ENCODE peak calls at places on chromosomes 5 and 9, in eight cellular contexts. L is psoas muscle, Y is fibroblast of lung, A is lower lobe of right lung, Q is tibial nerve, E is aorta, N is H1, V is ovary. B is an unnamed sample. For H3K4me1, the result is how much of the 10 kb centered on the place peaks cover.

GRCh38 chr5:130549884-130550552 is 615.0 kb downstream of the HINT1 start:
- DNase-seq in E (no peak), N (no peak), Y (peak), Q (no peak), V (no peak), L (no peak), A (no peak), B (no peak)

GRCh38 chr5:75611324-75612210 is at the start of gene ANKDD1B:
- DNase-seq in V (peak), Q (no peak), Y (peak), L (peak), A (peak), E (peak), N (peak), B (no peak)

GRCh38 chr5:133324058-133324457 is 272.2 kb downstream of the HSPA4 start:
- DNase-seq in Y (no peak), Q (no peak), L (no peak), E (peak), V (no peak), N (no peak), A (no peak), B (no peak)

GRCh38 chr5:150036513-150036912 is 36.0 kb downstream of the HMGXB3 start:
- DNase-seq in L (peak), A (no peak), Q (no peak), E (no peak), N (no peak), V (no peak), Y (peak), B (peak)

GRCh38 chr5:78716221-78716620 is 67.6 kb upstream of the LHFPL2 start:
- DNase-seq in A (no peak), E (no peak), V (no peak), L (no peak), N (no peak), Q (no peak), Y (peak), B (no peak)

GRCh38 chr5:1737790-1738405 is 61.7 kb downstream of the MRPL36 start:
- DNase-seq in A (no peak), L (no peak), E (peak), N (peak), V (no peak), Q (no peak), Y (peak), B (no peak)

GRCh38 chr5:171830686-171831085 is 45.1 kb downstream of the SMIM23 start:
- DNase-seq in Y (no peak), A (no peak), Q (no peak), E (no peak), V (no peak), N (no peak), L (no peak), B (no peak)

GRCh38 chr5:173326501-173326960 is 1.7 kb downstream of the STC2 start:
- DNase-seq in Y (peak), N (no peak), V (no peak), Q (no peak), L (no peak), A (no peak), E (no peak), B (no peak)

GRCh38 chr9:134025606-134026541 is 593 bp downstream of the BRD3OS start:
- DNase-seq in A (peak), V (peak), Q (no peak), Y (peak), L (peak), N (peak), E (no peak), B (peak)

GRCh38 chr9:135574943-135575342 is 13.4 kb downstream of the PAEP start:
- DNase-seq in V (no peak), A (no peak), Y (no peak), N (no peak), L (no peak), Q (no peak), E (peak), B (no peak)

GRCh38 chr9:98821831-98822230 is 14.4 kb downstream of the GALNT12 start:
- DNase-seq in L (no peak), Y (no peak), N (no peak), V (no peak), A (no peak), Q (no peak), E (no peak), B (no peak)

GRCh38 chr9:128927731-128928411 is 7.1 kb downstream of the PHYHD1 start:
- DNase-seq in A (peak), Q (no peak), N (peak), E (no peak), Y (peak), L (peak), V (peak), B (peak)

GRCh38 chr5:187617-188451 is 3.5 kb upstream of the LRRC14B start:
- DNase-seq in Q (no peak), N (no peak), Y (no peak), A (no peak), V (no peak), E (peak), L (no peak), B (no peak)

GRCh38 chr5:28216939-28217360 is 1178.6 kb upstream of the CDH9 start:
- DNase-seq in N (no peak), A (no peak), Y (no peak), Q (no peak), L (no peak), E (no peak), V (no peak), B (no peak)

GRCh38 chr5:39203951-39204350 is 15.4 kb downstream of the FYB1 start:
- DNase-seq in N (no peak), Y (no peak), V (no peak), E (no peak), L (no peak), Q (no peak), A (no peak), B (no peak)

GRCh38 chr5:173547579-173547978 is 68.9 kb downstream of the BOD1 start:
- DNase-seq in E (no peak), N (no peak), V (no peak), Y (peak), A (no peak), L (no peak), Q (no peak), B (no peak)

GRCh38 chr5:89901983-89902382 is 507.6 kb downstream of the CETN3 start:
- DNase-seq in Q (no peak), E (no peak), Y (no peak), A (no peak), N (no peak), L (peak), V (no peak), B (no peak)

GRCh38 chr5:116453920-116454319 is 120.7 kb downstream of the SEMA6A start:
- DNase-seq in L (no peak), Q (no peak), E (no peak), Y (peak), N (no peak), A (no peak), V (no peak), B (no peak)

GRCh38 chr5:149435660-149436059 is 56.6 kb upstream of the IL17B start:
- DNase-seq in A (no peak), N (no peak), E (no peak), L (no peak), Y (no peak), V (no peak), Q (no peak), B (no peak)

GRCh38 chr5:50867140-50867539 is 200.7 kb downstream of the PARP8 start:
- DNase-seq in A (no peak), N (no peak), E (no peak), V (no peak), Q (no peak), L (no peak), Y (no peak), B (no peak)

GRCh38 chr5:56123531-56124243 is 109.4 kb downstream of the ANKRD55 start:
- DNase-seq in Y (peak), V (peak), A (no peak), Q (no peak), L (no peak), E (peak), N (peak), B (peak)

GRCh38 chr5:148665431-148665830 is 11.1 kb upstream of the HTR4 start:
- DNase-seq in E (no peak), A (no peak), V (no peak), Q (no peak), N (no peak), L (no peak), Y (no peak), B (no peak)

GRCh38 chr5:135127604-135128240 is 93.7 kb upstream of the PITX1 start:
- DNase-seq in E (no peak), A (no peak), N (no peak), Q (no peak), V (no peak), L (peak), Y (peak), B (no peak)

GRCh38 chr9:123643518-123643917 is 286.4 kb downstream of the DENND1A start:
- DNase-seq in V (no peak), N (no peak), Y (no peak), E (no peak), Q (no peak), A (peak), L (no peak), B (no peak)

GRCh38 chr9:86082870-86083269 is 16.5 kb downstream of the GOLM1 start:
- DNase-seq in V (no peak), A (no peak), Q (no peak), L (no peak), N (no peak), Y (peak), E (no peak), B (no peak)

GRCh38 chr9:114000063-114000454 is 78.0 kb downstream of the AMBP start:
- DNase-seq in N (no peak), Q (no peak), A (no peak), L (no peak), V (peak), Y (no peak), E (peak), B (no peak)

GRCh38 chr5:73834693-73835092 is 208.7 kb downstream of the ARHGEF28 start:
- DNase-seq in A (no peak), Y (no peak), N (no peak), L (no peak), E (no peak), Q (no peak), V (no peak), B (no peak)

GRCh38 chr5:61275841-61276240 is 56.2 kb upstream of the ZSWIM6 start:
- DNase-seq in Q (peak), A (peak), L (peak), Y (peak), N (no peak), E (no peak), V (no peak), B (peak)

GRCh38 chr5:135568241-135568640 is 10.6 kb downstream of the CXCL14 start:
- DNase-seq in A (no peak), E (no peak), Y (no peak), N (no peak), Q (no peak), V (no peak), L (no peak), B (no peak)

GRCh38 chr5:308672-309271 is 12.7 kb upstream of the AHRR start:
- DNase-seq in Q (no peak), E (peak), V (no peak), L (peak), Y (peak), A (no peak), N (no peak), B (no peak)

GRCh38 chr9:23635276-23635675 is 190.8 kb downstream of the ELAVL2 start:
- DNase-seq in Q (no peak), A (no peak), N (no peak), L (no peak), V (no peak), E (no peak), Y (peak), B (no peak)

GRCh38 chr5:142016576-142016975 is 3.7 kb upstream of the GNPDA1 start:
- DNase-seq in V (no peak), Y (no peak), E (no peak), A (no peak), L (no peak), Q (no peak), N (no peak), B (no peak)

GRCh38 chr5:174531782-174532191 is 192.6 kb upstream of the MSX2 start:
- DNase-seq in Y (peak), N (no peak), A (no peak), Q (no peak), L (no peak), E (no peak), V (no peak), B (no peak)

GRCh38 chr9:134961331-134962064 is 43.8 kb upstream of the FCN1 start:
- DNase-seq in N (no peak), E (peak), V (no peak), L (peak), Q (no peak), Y (no peak), A (peak), B (peak)

GRCh38 chr5:83418659-83419321 is 52.8 kb upstream of the VCAN start:
- DNase-seq in N (no peak), Y (no peak), Q (no peak), E (no peak), V (no peak), L (no peak), A (no peak), B (no peak)
- H3K4me3 ChIP-seq in N (no peak), Y (no peak), Q (no peak), E (no peak), V (no peak), L (no peak), A (no peak), B (no peak)

GRCh38 chr5:126742425-126742824 is 34.5 kb upstream of the LMNB1 start:
- DNase-seq in E (no peak), L (no peak), Y (no peak), Q (no peak), V (no peak), A (no peak), N (no peak), B (no peak)
- H3K4me1 ChIP-seq in E (under half), L (under half), Y (under half), Q (under half), V (under half), A (under half), N (under half), B (under half)

GRCh38 chr9:74609671-74610416 is 112.7 kb downstream of the RORB start:
- DNase-seq in A (no peak), Y (no peak), E (no peak), N (no peak), L (no peak), Q (no peak), V (no peak), B (no peak)
- H3K4me3 ChIP-seq in A (no peak), Y (no peak), E (no peak), N (no peak), L (no peak), Q (no peak), V (no peak), B (no peak)

GRCh38 chr5:34658023-34658422 is 1.9 kb downstream of the RAI14 start:
- DNase-seq in A (no peak), V (no peak), N (no peak), L (no peak), Q (no peak), E (no peak), Y (peak), B (no peak)
- H3K4me1 ChIP-seq in A (under half), V (under half), N (under half), L (under half), Q (under half), E (under half), Y (under half), B (under half)

DNA sequence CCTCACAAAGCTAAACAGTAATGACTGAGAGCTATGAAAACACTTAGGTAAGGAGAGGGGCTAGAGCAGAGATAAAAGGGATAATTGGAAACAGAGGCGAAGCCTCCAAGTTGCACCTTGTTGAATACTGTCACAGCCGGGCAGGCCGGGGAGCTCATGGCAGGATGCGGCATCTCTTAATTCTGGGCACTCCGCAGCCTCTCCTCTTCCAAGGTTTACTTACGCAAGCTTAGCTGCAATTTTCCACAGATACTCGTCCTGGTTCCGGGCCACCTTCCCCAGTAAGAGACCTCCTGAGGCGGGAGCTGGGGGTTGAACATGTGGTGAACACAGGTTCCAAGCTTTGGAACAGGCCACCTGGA is 334.9 kb downstream of the CWC27 start:
- DNase-seq in Y (no peak), N (no peak), L (peak), Q (no peak), V (no peak), E (no peak), A (no peak), B (no peak)
- H3K4me3 ChIP-seq in Y (no peak), N (no peak), L (peak), Q (peak), V (peak), E (peak), A (peak), B (peak)

GRCh38 chr9:92745236-92745790 is 19.3 kb downstream of the BICD2 start:
- DNase-seq in N (no peak), Q (no peak), Y (no peak), A (no peak), V (no peak), L (no peak), E (peak), B (no peak)
- H3K4me1 ChIP-seq in N (under half), Q (under half), Y (under half), A (half or more), V (under half), L (half or more), E (under half), B (half or more)